ENCODE peak calls at places on chromosomes 16 and 17, in five cellular contexts. E is effector memory CD4-positive, alpha-beta T cell; F is AG04450; G is fibroblast of pulmonary artery; U is astrocyte of the spinal cord. D is an unnamed sample.

GRCh38 chr16:3787924-3788661 is 70.8 kb upstream of the TRAP1 start:
- DNase-seq in U (no peak), F (no peak), G (no peak), E (no peak), D (no peak)

GRCh38 chr17:41785091-41785875 is 1.2 kb downstream of the JUP start:
- DNase-seq in U (no peak), G (peak; percentile 64), F (no peak), E (no peak), D (peak; percentile 56)

GRCh38 chr17:76824103-76824502 is 44.1 kb upstream of the MGAT5B start:
- DNase-seq in G (no peak), U (no peak), E (no peak), F (no peak), D (no peak)

GRCh38 chr17:33140413-33141099 is 148.9 kb downstream of the SPACA3 start:
- DNase-seq in E (no peak), F (no peak), U (no peak), G (no peak), D (peak; percentile 33)

GRCh38 chr16:89924925-89925307 is 1.8 kb downstream of the TUBB3 start:
- DNase-seq in G (no peak), F (no peak), U (no peak), E (no peak), D (no peak)

GRCh38 chr16:50602531-50603205 is 54.5 kb downstream of the NKD1 start:
- DNase-seq in G (no peak), F (no peak), U (no peak), E (peak; percentile 44), D (no peak)

GRCh38 chr17:78343099-78343432 is 16.8 kb downstream of the SOCS3 start:
- DNase-seq in E (no peak), U (peak; percentile 97), F (no peak), G (peak; percentile 89), D (peak; percentile 94)

GRCh38 chr16:70737377-70738082 is 51.7 kb upstream of the MTSS2 start:
- DNase-seq in U (peak; percentile 94), G (peak; percentile 73), F (peak; percentile 97), E (peak; percentile 32), D (peak; percentile 55)

GRCh38 chr16:35234679-35235078 is 1775.3 kb downstream of the TP53TG3F start:
- DNase-seq in F (no peak), E (no peak), U (no peak), G (no peak), D (no peak)

GRCh38 chr16:78257376-78257728 is 157.9 kb downstream of the WWOX start:
- DNase-seq in E (no peak), U (peak; percentile 7), G (no peak), F (no peak), D (peak; percentile 65)

GRCh38 chr17:3015890-3016289 is 47.5 kb downstream of the OR1D5 start:
- DNase-seq in E (no peak), F (no peak), U (no peak), G (no peak), D (no peak)

GRCh38 chr16:82072313-82072712 is 37.3 kb downstream of the HSD17B2 start:
- DNase-seq in E (no peak), U (no peak), G (no peak), F (no peak), D (no peak)

GRCh38 chr16:49857423-49858181 is 1.7 kb upstream of the ZNF423 start:
- DNase-seq in U (peak; percentile 49), G (peak; percentile 69), E (peak; percentile 2), F (no peak), D (peak; percentile 76)

GRCh38 chr16:48462146-48462740 is 77.0 kb upstream of the SIAH1 start:
- DNase-seq in E (no peak), U (no peak), F (no peak), G (peak; percentile 43), D (no peak)

GRCh38 chr16:2691491-2692248 is 9.3 kb downstream of the KCTD5 start:
- DNase-seq in F (no peak), G (no peak), E (no peak), U (no peak), D (peak; percentile 36)

GRCh38 chr17:18851206-18851605 is 6.7 kb upstream of the PRPSAP2 start:
- DNase-seq in F (no peak), U (no peak), E (no peak), G (no peak), D (no peak)

GRCh38 chr17:75365009-75365930 is 40.2 kb downstream of the GRB2 start:
- DNase-seq in F (no peak), E (no peak), G (no peak), U (no peak), D (no peak)